ENCODE peak calls at places on chromosomes 5 and 9, in nine cellular contexts. J is activated CD4-positive, CD25-positive, alpha-beta regulatory T cell treated with anti-CD3 and anti-CD28 coated beads, Interleukin-2, amount 50 U/mL, for 72 hours; O is iris pigment epithelial cell; A is activated naive CD8-positive, alpha-beta T cell treated with anti-CD3 and anti-CD28 coated beads, Interleukin-2, amount 10 ng/mL, durations not matched to agents 7 days and 5 days; G is NCI-H2081; E is cardiac muscle cell; X is BJ; B is SJSA1; S is ELR. Q is an unnamed sample.

GRCh38 chr5:78972654-78973428 is 12.3 kb downstream of the ARSB start:
- DNase-seq in O (peak; percentile 42), E (peak; percentile 79), B (no peak), J (no peak), X (no peak), S (no peak), A (no peak), G (peak; percentile 65), Q (peak; percentile 65)

GRCh38 chr5:163634061-163634460 is 128.6 kb downstream of the MAT2B start:
- DNase-seq in B (no peak), J (no peak), A (no peak), X (no peak), O (no peak), G (no peak), S (no peak), E (no peak), Q (no peak)

GRCh38 chr9:126503333-126504085 is 110.2 kb upstream of the LMX1B start:
- DNase-seq in J (no peak), E (no peak), O (no peak), S (peak; percentile 70), B (no peak), X (no peak), G (no peak), A (no peak), Q (no peak)

GRCh38 chr5:103804714-103805113 is 242.1 kb upstream of the NUDT12 start:
- DNase-seq in E (no peak), S (peak; percentile 69), A (no peak), B (no peak), O (peak; percentile 28), G (no peak), X (peak; percentile 34), J (no peak), Q (peak; percentile 9)

GRCh38 chr5:6950872-6951271 is 237.6 kb downstream of the TENT4A start:
- DNase-seq in S (no peak), J (no peak), A (no peak), X (no peak), E (no peak), G (no peak), O (no peak), B (no peak), Q (no peak)

GRCh38 chr9:15306068-15306756 is 804 bp downstream of the TTC39B start:
- DNase-seq in J (peak; percentile 46), A (peak; percentile 65), G (peak; percentile 83), E (peak; percentile 50), X (no peak), B (peak; percentile 36), O (peak; percentile 52), S (peak; percentile 63), Q (peak; percentile 49)

GRCh38 chr5:180137401-180138213 is 66.0 kb upstream of the RNF130 start:
- DNase-seq in E (no peak), O (no peak), J (no peak), X (no peak), S (no peak), A (no peak), B (no peak), G (no peak), Q (no peak)

GRCh38 chr9:130327781-130328348 is 62.3 kb downstream of the HMCN2 start:
- DNase-seq in G (no peak), E (peak; percentile 35), O (peak; percentile 29), A (no peak), S (peak; percentile 29), J (no peak), B (no peak), X (no peak), Q (no peak)

GRCh38 chr5:36531401-36531800 is 75.0 kb upstream of the SLC1A3 start:
- DNase-seq in G (no peak), B (no peak), S (no peak), A (no peak), X (no peak), O (no peak), E (no peak), J (no peak), Q (no peak)

GRCh38 chr9:93920401-93920800 is 34.8 kb downstream of the BARX1 start:
- DNase-seq in O (no peak), A (no peak), E (no peak), X (no peak), G (no peak), S (no peak), J (no peak), B (no peak), Q (no peak)

GRCh38 chr5:39506216-39506615 is 81.4 kb upstream of the DAB2 start:
- DNase-seq in G (no peak), S (no peak), A (no peak), B (no peak), X (no peak), J (no peak), E (no peak), O (no peak), Q (peak; percentile 40)

GRCh38 chr5:53389093-53389492 is 91.3 kb upstream of the FST start:
- DNase-seq in E (no peak), O (no peak), J (no peak), B (no peak), A (no peak), X (no peak), S (no peak), G (no peak), Q (no peak)

GRCh38 chr5:148808864-148809642 is 17.4 kb upstream of the ADRB2 start:
- DNase-seq in B (no peak), G (no peak), A (no peak), E (no peak), X (no peak), O (no peak), S (no peak), J (no peak), Q (no peak)

GRCh38 chr5:42360641-42361320 is 62.5 kb upstream of the GHR start:
- DNase-seq in A (no peak), J (no peak), X (no peak), B (no peak), S (no peak), G (no peak), E (no peak), O (no peak), Q (no peak)

GRCh38 chr5:37532976-37533740 is 154.0 kb downstream of the WDR70 start:
- DNase-seq in A (no peak), B (no peak), J (no peak), X (no peak), E (no peak), O (peak; percentile 35), S (no peak), G (no peak), Q (peak; percentile 5)

GRCh38 chr5:181108578-181109165 is 22.3 kb downstream of the OR2V1 start:
- DNase-seq in G (no peak), S (no peak), B (peak; percentile 52), A (no peak), J (no peak), E (no peak), X (no peak), O (no peak), Q (no peak)

GRCh38 chr5:150642567-150642927 is 2.1 kb downstream of the SYNPO start:
- DNase-seq in X (peak; percentile 53), E (peak; percentile 95), G (no peak), S (peak; percentile 95), A (no peak), J (no peak), O (peak; percentile 86), B (peak; percentile 98), Q (peak; percentile 92)

GRCh38 chr9:75185585-75186170 is 97.4 kb downstream of the OSTF1 start:
- DNase-seq in A (peak; percentile 54), S (peak; percentile 63), G (peak; percentile 29), O (peak; percentile 47), X (no peak), E (peak; percentile 56), B (no peak), J (no peak), Q (peak; percentile 18)

GRCh38 chr9:5122542-5122941 is 62.9 kb downstream of the INSL6 start:
- DNase-seq in G (no peak), O (no peak), A (no peak), X (no peak), E (no peak), B (no peak), J (no peak), S (no peak), Q (no peak)

GRCh38 chr5:165630211-165630866 is 2124.9 kb downstream of the MAT2B start:
- DNase-seq in X (no peak), O (peak; percentile 69), J (no peak), B (no peak), E (peak; percentile 81), A (no peak), G (peak; percentile 72), S (peak; percentile 20), Q (peak; percentile 9)

GRCh38 chr9:90919883-90920282 is 118.3 kb downstream of the SYK start:
- DNase-seq in A (no peak), S (no peak), E (peak; percentile 20), J (no peak), O (no peak), X (no peak), B (no peak), G (no peak), Q (no peak)

GRCh38 chr9:5626727-5627634 is 1.9 kb upstream of the RIC1 start:
- DNase-seq in S (peak; percentile 44), E (peak; percentile 93), J (no peak), A (peak; percentile 42), B (no peak), G (peak; percentile 39), O (peak; percentile 90), X (peak; percentile 57), Q (peak; percentile 93)

GRCh38 chr9:106878943-106879916 is 16.3 kb downstream of the ZNF462 start:
- DNase-seq in J (no peak), B (peak; percentile 77), G (peak; percentile 95), X (peak; percentile 74), E (peak; percentile 95), S (peak; percentile 80), O (peak; percentile 93), A (no peak), Q (peak; percentile 95)

GRCh38 chr5:123089572-123089970 is 530 bp downstream of the PRDM6 start:
- DNase-seq in G (no peak), J (no peak), S (peak; percentile 27), A (peak; percentile 39), E (peak; percentile 67), B (no peak), O (peak; percentile 49), X (no peak), Q (peak; percentile 52)

GRCh38 chr5:82259172-82259800 is 18.9 kb downstream of the RPS23 start:
- DNase-seq in J (no peak), A (no peak), X (no peak), E (peak; percentile 59), S (peak; percentile 53), B (no peak), O (peak; percentile 42), G (peak; percentile 2), Q (peak; percentile 54)

GRCh38 chr5:31380049-31380448 is 151.8 kb downstream of the DROSHA start:
- DNase-seq in E (no peak), G (no peak), B (no peak), X (no peak), A (no peak), O (no peak), J (no peak), S (no peak), Q (no peak)

GRCh38 chr5:87164409-87164808 is 103.3 kb upstream of the RASA1 start:
- DNase-seq in G (no peak), J (no peak), A (no peak), X (no peak), O (peak; percentile 24), B (no peak), E (no peak), S (peak; percentile 32), Q (no peak)

GRCh38 chr5:127997131-127997775 is 86.3 kb upstream of the SLC12A2 start:
- DNase-seq in A (no peak), B (no peak), E (peak; percentile 72), O (peak; percentile 13), G (no peak), S (no peak), X (no peak), J (no peak), Q (peak; percentile 92)

GRCh38 chr5:56244676-56245075 is 11.5 kb upstream of the ANKRD55 start:
- DNase-seq in B (no peak), X (no peak), G (no peak), O (peak; percentile 14), E (peak; percentile 21), A (no peak), S (peak; percentile 39), J (no peak), Q (peak; percentile 29)

GRCh38 chr9:34547960-34548603 is 25.3 kb upstream of the ENHO start:
- DNase-seq in S (peak; percentile 69), B (no peak), G (peak; percentile 51), X (no peak), E (peak; percentile 76), A (peak; percentile 60), O (peak; percentile 53), J (no peak), Q (peak; percentile 61)

GRCh38 chr9:113720495-113720894 is 155.6 kb upstream of the ZNF618 start:
- DNase-seq in S (no peak), O (no peak), B (peak; percentile 11), G (no peak), A (no peak), J (no peak), E (no peak), X (no peak), Q (no peak)

Q was measured in fibroblast of the aortic adventitia.